ENCODE peak calls at places on chromosomes 5 and 9, in nine cellular contexts. One of them, this sample, is unnamed. For H3K9me3, the result is how much of the 10 kb centered on the place peaks cover.

GRCh38 chr5:777756-778161 is 6.8 kb downstream of the ZDHHC11B start:
- DNase-seq in right atrium auricular region: peak
- DNase-seq in left ventricle myocardium inferior: no peak
- DNase-seq in HepG2: no peak
- DNase-seq in mucosa of descending colon: no peak
- DNase-seq in HCT116: no peak
- DNase-seq in hepatocyte: peak
- DNase-seq in right cardiac atrium: peak
- DNase-seq in breast epithelium: no peak
- DNase-seq in this sample: no peak

GRCh38 chr5:110753620-110754019 is 14.8 kb downstream of the SLC25A46 start:
- DNase-seq in left ventricle myocardium inferior: no peak
- DNase-seq in HepG2: no peak
- DNase-seq in right cardiac atrium: no peak
- DNase-seq in breast epithelium: no peak
- DNase-seq in HCT116: no peak
- DNase-seq in hepatocyte: no peak
- DNase-seq in right atrium auricular region: no peak
- DNase-seq in mucosa of descending colon: no peak
- DNase-seq in this sample: no peak

GRCh38 chr5:134846641-134846960 is 833 bp downstream of the C5orf24 start:
- DNase-seq in right atrium auricular region: no peak
- DNase-seq in breast epithelium: no peak
- DNase-seq in HCT116: no peak
- DNase-seq in mucosa of descending colon: no peak
- DNase-seq in right cardiac atrium: no peak
- DNase-seq in hepatocyte: peak
- DNase-seq in left ventricle myocardium inferior: no peak
- DNase-seq in HepG2: peak
- DNase-seq in this sample: no peak

GRCh38 chr9:82295177-82295576 is 306.6 kb downstream of the SPATA31D1 start:
- DNase-seq in right atrium auricular region: no peak
- DNase-seq in HepG2: no peak
- DNase-seq in hepatocyte: no peak
- DNase-seq in HCT116: no peak
- DNase-seq in right cardiac atrium: no peak
- DNase-seq in breast epithelium: no peak
- DNase-seq in mucosa of descending colon: no peak
- DNase-seq in left ventricle myocardium inferior: no peak
- DNase-seq in this sample: no peak

GRCh38 chr9:136225748-136226679 is 19.6 kb downstream of the QSOX2 start:
- DNase-seq in right atrium auricular region: no peak
- DNase-seq in breast epithelium: peak
- DNase-seq in HCT116: peak
- DNase-seq in right cardiac atrium: peak
- DNase-seq in HepG2: peak
- DNase-seq in left ventricle myocardium inferior: peak
- DNase-seq in mucosa of descending colon: peak
- DNase-seq in hepatocyte: peak
- DNase-seq in this sample: peak

GRCh38 chr9:134895103-134895502 is 14.5 kb downstream of the FCN2 start:
- DNase-seq in left ventricle myocardium inferior: no peak
- DNase-seq in HepG2: no peak
- DNase-seq in mucosa of descending colon: no peak
- DNase-seq in right cardiac atrium: no peak
- DNase-seq in HCT116: no peak
- DNase-seq in hepatocyte: no peak
- DNase-seq in right atrium auricular region: no peak
- DNase-seq in breast epithelium: no peak
- DNase-seq in this sample: no peak

GRCh38 chr5:152403058-152403457 is 2.0 kb downstream of the NMUR2 start:
- DNase-seq in right cardiac atrium: no peak
- DNase-seq in breast epithelium: no peak
- DNase-seq in HepG2: no peak
- DNase-seq in left ventricle myocardium inferior: no peak
- DNase-seq in mucosa of descending colon: no peak
- DNase-seq in hepatocyte: no peak
- DNase-seq in right atrium auricular region: no peak
- DNase-seq in HCT116: no peak
- DNase-seq in this sample: no peak

GRCh38 chr5:159911349-159911748 is 4.9 kb upstream of the ADRA1B start:
- DNase-seq in HepG2: no peak
- DNase-seq in left ventricle myocardium inferior: no peak
- DNase-seq in right cardiac atrium: no peak
- DNase-seq in mucosa of descending colon: peak
- DNase-seq in breast epithelium: no peak
- DNase-seq in HCT116: no peak
- DNase-seq in hepatocyte: peak
- DNase-seq in right atrium auricular region: no peak
- DNase-seq in this sample: no peak

GRCh38 chr9:109499061-109499630 is 1.0 kb upstream of the PTPN3 start:
- DNase-seq in right cardiac atrium: no peak
- DNase-seq in right atrium auricular region: no peak
- DNase-seq in HepG2: no peak
- DNase-seq in HCT116: no peak
- DNase-seq in breast epithelium: no peak
- DNase-seq in hepatocyte: no peak
- DNase-seq in left ventricle myocardium inferior: no peak
- DNase-seq in mucosa of descending colon: no peak
- DNase-seq in this sample: no peak

GRCh38 chr5:85140471-85140870 is 755.8 kb upstream of the EDIL3 start:
- DNase-seq in right cardiac atrium: no peak
- DNase-seq in mucosa of descending colon: no peak
- DNase-seq in breast epithelium: no peak
- DNase-seq in hepatocyte: no peak
- DNase-seq in right atrium auricular region: no peak
- DNase-seq in HepG2: no peak
- DNase-seq in HCT116: no peak
- DNase-seq in left ventricle myocardium inferior: no peak
- DNase-seq in this sample: no peak

GRCh38 chr9:78280982-78281668 is 15.8 kb upstream of the PSAT1 start:
- DNase-seq in right cardiac atrium: peak
- DNase-seq in right atrium auricular region: peak
- DNase-seq in hepatocyte: peak
- DNase-seq in left ventricle myocardium inferior: peak
- DNase-seq in HCT116: no peak
- DNase-seq in mucosa of descending colon: peak
- DNase-seq in HepG2: peak
- DNase-seq in breast epithelium: no peak
- DNase-seq in this sample: no peak

GRCh38 chr9:14236586-14236985 is 77.4 kb downstream of the NFIB start:
- DNase-seq in left ventricle myocardium inferior: no peak
- DNase-seq in HepG2: no peak
- DNase-seq in HCT116: no peak
- DNase-seq in mucosa of descending colon: no peak
- DNase-seq in right atrium auricular region: no peak
- DNase-seq in breast epithelium: no peak
- DNase-seq in hepatocyte: no peak
- DNase-seq in right cardiac atrium: no peak
- DNase-seq in this sample: no peak

GRCh38 chr5:73333944-73334703 is 114.5 kb downstream of the FOXD1 start:
- DNase-seq in HepG2: no peak
- DNase-seq in right atrium auricular region: no peak
- DNase-seq in breast epithelium: no peak
- DNase-seq in right cardiac atrium: no peak
- DNase-seq in mucosa of descending colon: no peak
- DNase-seq in hepatocyte: no peak
- DNase-seq in HCT116: no peak
- DNase-seq in left ventricle myocardium inferior: no peak
- DNase-seq in this sample: no peak

GRCh38 chr9:137988051-137988450 is 110.5 kb downstream of the CACNA1B start:
- DNase-seq in right cardiac atrium: no peak
- DNase-seq in left ventricle myocardium inferior: no peak
- DNase-seq in hepatocyte: peak
- DNase-seq in HCT116: no peak
- DNase-seq in breast epithelium: no peak
- DNase-seq in right atrium auricular region: peak
- DNase-seq in HepG2: no peak
- DNase-seq in mucosa of descending colon: no peak
- DNase-seq in this sample: no peak

GRCh38 chr5:14153932-14154646 is 10.9 kb downstream of the TRIO start:
- DNase-seq in right atrium auricular region: peak
- DNase-seq in breast epithelium: peak
- DNase-seq in HCT116: no peak
- DNase-seq in HepG2: no peak
- DNase-seq in hepatocyte: peak
- DNase-seq in right cardiac atrium: peak
- DNase-seq in left ventricle myocardium inferior: peak
- DNase-seq in mucosa of descending colon: peak
- DNase-seq in this sample: no peak

GRCh38 chr9:34256987-34257585 is 72.0 kb downstream of the KIF24 start:
- DNase-seq in breast epithelium: no peak
- DNase-seq in right cardiac atrium: peak
- DNase-seq in hepatocyte: no peak
- DNase-seq in mucosa of descending colon: no peak
- DNase-seq in left ventricle myocardium inferior: peak
- DNase-seq in HCT116: no peak
- DNase-seq in HepG2: no peak
- DNase-seq in right atrium auricular region: no peak
- DNase-seq in this sample: no peak

GRCh38 chr9:34254966-34255825 is 73.9 kb downstream of the KIF24 start:
- DNase-seq in HepG2: no peak
- DNase-seq in mucosa of descending colon: no peak
- DNase-seq in right atrium auricular region: no peak
- DNase-seq in left ventricle myocardium inferior: no peak
- DNase-seq in hepatocyte: no peak
- DNase-seq in breast epithelium: no peak
- DNase-seq in HCT116: no peak
- DNase-seq in right cardiac atrium: no peak
- DNase-seq in this sample: no peak

GRCh38 chr9:34262971-34263370 is 66.1 kb downstream of the KIF24 start:
- DNase-seq in mucosa of descending colon: no peak
- DNase-seq in hepatocyte: no peak
- DNase-seq in breast epithelium: no peak
- DNase-seq in right atrium auricular region: no peak
- DNase-seq in right cardiac atrium: no peak
- DNase-seq in left ventricle myocardium inferior: no peak
- DNase-seq in HCT116: no peak
- DNase-seq in HepG2: no peak
- DNase-seq in this sample: no peak

GRCh38 chr9:34256104-34256503 is 73.0 kb downstream of the KIF24 start:
- DNase-seq in left ventricle myocardium inferior: no peak
- DNase-seq in breast epithelium: no peak
- DNase-seq in mucosa of descending colon: no peak
- DNase-seq in HCT116: no peak
- DNase-seq in right cardiac atrium: no peak
- DNase-seq in right atrium auricular region: no peak
- DNase-seq in HepG2: no peak
- DNase-seq in hepatocyte: no peak
- DNase-seq in this sample: no peak

DNA sequence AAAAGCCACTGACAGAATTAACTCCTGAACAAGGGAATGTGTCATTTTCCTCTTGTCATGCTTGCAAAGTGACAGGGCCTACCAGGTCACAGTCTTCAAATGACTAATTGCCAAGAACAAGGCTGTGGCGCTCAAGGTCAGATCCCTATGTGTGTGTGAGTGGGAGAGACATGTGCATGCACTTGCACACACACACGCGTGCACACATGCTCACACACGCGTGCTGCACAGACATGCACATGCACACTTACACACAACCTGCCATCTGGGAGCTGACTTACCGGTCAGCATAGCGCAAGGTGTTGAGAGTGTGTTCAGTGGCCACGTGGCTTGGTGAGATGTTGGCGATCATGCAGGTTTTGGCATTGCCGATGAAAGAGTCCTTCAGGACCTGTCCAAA is 69.8 kb downstream of the KIF24 start:
- DNase-seq in right atrium auricular region: no peak
- DNase-seq in mucosa of descending colon: no peak
- DNase-seq in left ventricle myocardium inferior: no peak
- DNase-seq in right cardiac atrium: no peak
- DNase-seq in hepatocyte: no peak
- DNase-seq in breast epithelium: no peak
- DNase-seq in HCT116: no peak
- DNase-seq in HepG2: no peak
- DNase-seq in this sample: no peak
- H3K9me3 ChIP-seq in right atrium auricular region: under half
- H3K9me3 ChIP-seq in mucosa of descending colon: under half
- H3K9me3 ChIP-seq in left ventricle myocardium inferior: under half
- H3K9me3 ChIP-seq in right cardiac atrium: under half
- H3K9me3 ChIP-seq in hepatocyte: under half
- H3K9me3 ChIP-seq in breast epithelium: under half
- H3K9me3 ChIP-seq in HCT116: under half
- H3K9me3 ChIP-seq in HepG2: under half
- H3K9me3 ChIP-seq in this sample: under half

DNA sequence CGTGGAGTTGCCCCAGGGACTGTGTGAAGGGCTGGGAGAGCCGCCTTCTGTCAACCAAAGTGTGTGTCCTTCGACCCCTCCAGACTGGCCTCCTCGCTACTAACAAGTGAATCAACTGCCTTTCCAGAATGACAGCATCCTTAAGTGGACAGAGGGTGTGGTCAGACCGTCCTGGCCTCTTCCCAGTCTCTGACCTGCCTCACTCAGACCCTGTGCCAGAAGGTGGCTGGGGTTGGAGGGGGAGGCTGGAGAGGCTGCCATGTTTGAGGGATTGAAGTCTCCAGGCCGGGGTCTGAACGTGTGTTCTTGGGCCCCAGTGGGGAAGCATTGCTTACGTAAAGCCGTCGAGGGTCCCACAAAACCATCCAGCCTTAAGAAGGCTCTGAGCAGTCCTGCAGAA is 389.3 kb upstream of the IRX4 start:
- DNase-seq in HepG2: no peak
- DNase-seq in right atrium auricular region: no peak
- DNase-seq in breast epithelium: no peak
- DNase-seq in hepatocyte: no peak
- DNase-seq in HCT116: no peak
- DNase-seq in mucosa of descending colon: no peak
- DNase-seq in right cardiac atrium: no peak
- DNase-seq in left ventricle myocardium inferior: no peak
- DNase-seq in this sample: no peak
- H3K9me3 ChIP-seq in HepG2: under half
- H3K9me3 ChIP-seq in right atrium auricular region: under half
- H3K9me3 ChIP-seq in breast epithelium: under half
- H3K9me3 ChIP-seq in hepatocyte: under half
- H3K9me3 ChIP-seq in HCT116: under half
- H3K9me3 ChIP-seq in mucosa of descending colon: under half
- H3K9me3 ChIP-seq in right cardiac atrium: under half
- H3K9me3 ChIP-seq in left ventricle myocardium inferior: under half
- H3K9me3 ChIP-seq in this sample: under half

DNA sequence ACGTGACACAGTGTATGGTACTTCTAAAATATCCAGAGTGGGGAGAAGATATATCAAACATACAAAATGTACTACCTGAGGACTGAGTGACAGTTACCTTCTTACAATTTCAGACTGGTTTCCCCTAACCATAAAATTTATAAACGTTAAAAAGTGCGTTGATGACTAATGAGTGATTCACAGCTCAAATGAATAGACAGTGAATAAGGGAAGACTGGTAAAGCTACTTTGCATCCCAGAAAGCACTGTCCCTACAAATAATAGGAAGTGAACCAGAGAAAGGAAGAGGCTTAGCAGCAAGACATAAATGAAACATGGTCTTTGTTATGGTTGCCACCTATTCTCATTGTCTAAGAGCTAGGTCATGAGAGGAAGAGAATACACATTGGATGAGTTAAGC is 849.1 kb downstream of the TAF11L14 start:
- DNase-seq in mucosa of descending colon: no peak
- DNase-seq in right atrium auricular region: no peak
- DNase-seq in HepG2: no peak
- DNase-seq in right cardiac atrium: no peak
- DNase-seq in hepatocyte: no peak
- DNase-seq in HCT116: no peak
- DNase-seq in left ventricle myocardium inferior: no peak
- DNase-seq in breast epithelium: no peak
- DNase-seq in this sample: no peak
- H3K9me3 ChIP-seq in mucosa of descending colon: under half
- H3K9me3 ChIP-seq in right atrium auricular region: under half
- H3K9me3 ChIP-seq in HepG2: under half
- H3K9me3 ChIP-seq in right cardiac atrium: under half
- H3K9me3 ChIP-seq in hepatocyte: under half
- H3K9me3 ChIP-seq in HCT116: under half
- H3K9me3 ChIP-seq in left ventricle myocardium inferior: under half
- H3K9me3 ChIP-seq in breast epithelium: under half
- H3K9me3 ChIP-seq in this sample: under half

GRCh38 chr5:4099401-4099800 is 503.8 kb downstream of the IRX1 start:
- DNase-seq in mucosa of descending colon: no peak
- DNase-seq in breast epithelium: no peak
- DNase-seq in left ventricle myocardium inferior: no peak
- DNase-seq in HCT116: no peak
- DNase-seq in hepatocyte: no peak
- DNase-seq in right atrium auricular region: no peak
- DNase-seq in HepG2: no peak
- DNase-seq in right cardiac atrium: no peak
- DNase-seq in this sample: no peak
- H3K9me3 ChIP-seq in mucosa of descending colon: under half
- H3K9me3 ChIP-seq in breast epithelium: under half
- H3K9me3 ChIP-seq in left ventricle myocardium inferior: under half
- H3K9me3 ChIP-seq in HCT116: under half
- H3K9me3 ChIP-seq in hepatocyte: under half
- H3K9me3 ChIP-seq in right atrium auricular region: under half
- H3K9me3 ChIP-seq in HepG2: half or more
- H3K9me3 ChIP-seq in right cardiac atrium: under half
- H3K9me3 ChIP-seq in this sample: under half